ENCODE peak calls at places on chromosomes 6 and 20, in eight cellular contexts. T is CD8-positive, alpha-beta T cell; K is MCF 10A; R is heart left ventricle; Y is WTC11; Q is mammary epithelial cell; A is fibroblast of lung; Z is activated CD8-positive, alpha-beta T cell treated with anti-CD3 and anti-CD28 coated beads for 36 hours. B is an unnamed sample.

GRCh38 chr20:31822421-31823330 is 3.5 kb downstream of the MYLK2 start:
- DNase-seq in Q (peak; percentile 29), T (peak; percentile 78), Y (peak; percentile 92), A (peak; percentile 70), R (peak; percentile 81), K (peak; percentile 70), Z (peak; percentile 78), B (peak; percentile 64)

GRCh38 chr6:42316390-42316970 is 98.8 kb upstream of the MRPS10 start:
- DNase-seq in T (no peak), Y (no peak), Q (peak; percentile 17), A (peak; percentile 94), R (no peak), K (peak; percentile 45), Z (no peak), B (peak; percentile 93)

GRCh38 chr20:44990425-44990824 is 24.1 kb downstream of the STK4 start:
- DNase-seq in Q (no peak), Y (no peak), T (no peak), A (no peak), K (no peak), Z (peak; percentile 84), R (no peak), B (no peak)

GRCh38 chr6:49202923-49203322 is 260.1 kb downstream of the MMUT start:
- DNase-seq in Q (peak; percentile 54), Z (no peak), T (no peak), R (no peak), K (peak; percentile 1), Y (no peak), A (no peak), B (no peak)

GRCh38 chr20:58154106-58154505 is 74.3 kb downstream of the ANKRD60 start:
- DNase-seq in T (no peak), A (no peak), R (no peak), Z (no peak), Q (no peak), Y (no peak), K (no peak), B (no peak)

GRCh38 chr6:133740218-133740617 is 148.7 kb upstream of the TCF21 start:
- DNase-seq in Y (no peak), Z (no peak), A (no peak), K (no peak), T (no peak), Q (no peak), R (no peak), B (no peak)

GRCh38 chr6:135905604-135906300 is 54.3 kb downstream of the PDE7B start:
- DNase-seq in A (peak; percentile 63), T (no peak), Z (no peak), R (no peak), Y (no peak), Q (no peak), K (no peak), B (no peak)

GRCh38 chr6:22043284-22043962 is 253.4 kb downstream of the PRL start:
- DNase-seq in R (peak; percentile 33), Z (no peak), Y (no peak), T (no peak), Q (peak; percentile 27), K (peak; percentile 35), A (no peak), B (no peak)

GRCh38 chr6:156109713-156110112 is 654.1 kb upstream of the NOX3 start:
- DNase-seq in K (peak; percentile 15), Y (no peak), A (no peak), Z (no peak), T (no peak), R (no peak), Q (no peak), B (no peak)

GRCh38 chr6:164377348-164377747 is 932.1 kb downstream of the C6orf118 start:
- DNase-seq in T (no peak), R (no peak), Y (no peak), A (no peak), Q (no peak), K (no peak), Z (no peak), B (no peak)

GRCh38 chr6:43717389-43717788 is 29.8 kb upstream of the MRPS18A start:
- DNase-seq in T (no peak), Y (no peak), R (no peak), Z (no peak), Q (no peak), K (no peak), A (no peak), B (no peak)

GRCh38 chr6:76771076-76771634 is 692.1 kb downstream of the HTR1B start:
- DNase-seq in A (no peak), Y (no peak), R (peak; percentile 44), T (no peak), Q (no peak), Z (no peak), K (peak; percentile 74), B (no peak)

GRCh38 chr6:63509652-63510352 is 62.5 kb upstream of the LOC128125822 start:
- DNase-seq in Q (peak; percentile 47), Z (no peak), R (peak; percentile 52), T (no peak), K (peak; percentile 60), A (peak; percentile 19), Y (no peak), B (no peak)

GRCh38 chr20:32727663-32728062 is 15.6 kb downstream of the COMMD7 start:
- DNase-seq in Q (peak; percentile 54), K (peak; percentile 42), A (peak; percentile 97), Z (no peak), R (no peak), T (no peak), Y (no peak), B (no peak)

GRCh38 chr20:19785886-19786285 is 27.8 kb downstream of the RIN2 start:
- DNase-seq in R (no peak), K (no peak), A (peak; percentile 87), Q (no peak), T (no peak), Y (no peak), Z (no peak), B (no peak)

GRCh38 chr6:43771210-43771857 is 1.3 kb downstream of the VEGFA start:
- DNase-seq in Y (peak; percentile 56), K (peak; percentile 66), Q (peak; percentile 54), T (peak; percentile 37), A (peak; percentile 61), Z (peak; percentile 82), R (peak; percentile 66), B (no peak)

GRCh38 chr6:31493875-31494694 is 3.9 kb upstream of the MICB start:
- DNase-seq in Y (peak; percentile 92), Q (peak; percentile 63), Z (peak; percentile 91), R (peak; percentile 80), K (peak; percentile 86), T (peak; percentile 81), A (peak; percentile 64), B (peak; percentile 65)

GRCh38 chr6:90495216-90495817 is 91.6 kb downstream of the MAP3K7 start:
- DNase-seq in A (no peak), Y (peak; percentile 57), Q (no peak), Z (no peak), T (no peak), K (no peak), R (no peak), B (no peak)

GRCh38 chr20:10660661-10661060 is 13.1 kb downstream of the JAG1 start:
- DNase-seq in K (peak; percentile 70), R (no peak), Y (no peak), Q (peak; percentile 66), T (no peak), Z (no peak), A (no peak), B (no peak)

GRCh38 chr6:7145269-7146078 is 37.7 kb downstream of the RREB1 start:
- DNase-seq in A (no peak), Y (no peak), Q (peak; percentile 68), Z (no peak), T (no peak), R (no peak), K (no peak), B (no peak)

GRCh38 chr6:85464260-85464644 is 14.4 kb downstream of the NT5E start:
- DNase-seq in Y (no peak), K (peak; percentile 94), Z (peak; percentile 84), Q (peak; percentile 92), T (no peak), R (no peak), A (peak; percentile 99), B (no peak)

DNA sequence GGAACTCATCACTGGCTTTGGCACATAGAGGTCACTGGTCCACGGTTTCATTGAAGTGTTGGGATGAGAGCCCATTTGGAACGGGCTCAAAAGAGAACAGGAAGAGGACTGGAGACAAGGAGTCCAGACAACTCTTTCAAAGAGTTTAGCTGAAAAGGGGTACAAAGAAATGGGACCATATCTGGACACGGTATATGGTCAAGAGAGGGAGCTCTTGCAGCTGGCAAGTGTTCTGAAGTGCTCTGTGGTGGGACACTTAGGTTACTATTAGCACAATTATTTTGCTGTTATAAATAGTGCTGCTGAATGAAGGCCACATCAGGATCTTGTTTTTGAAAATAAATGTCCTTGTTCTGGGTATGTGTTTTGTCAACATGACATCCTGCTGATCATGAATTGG is 4.6 kb downstream of the SGK2 start:
- DNase-seq in T (no peak), R (no peak), Z (no peak), A (no peak), Y (no peak), K (no peak), Q (no peak), B (no peak)
- TF ChIP-seq CTCF in T (no peak), R (no peak), Z (no peak), A (no peak), Y (no peak), K (no peak), Q (no peak), B (no peak)

DNA sequence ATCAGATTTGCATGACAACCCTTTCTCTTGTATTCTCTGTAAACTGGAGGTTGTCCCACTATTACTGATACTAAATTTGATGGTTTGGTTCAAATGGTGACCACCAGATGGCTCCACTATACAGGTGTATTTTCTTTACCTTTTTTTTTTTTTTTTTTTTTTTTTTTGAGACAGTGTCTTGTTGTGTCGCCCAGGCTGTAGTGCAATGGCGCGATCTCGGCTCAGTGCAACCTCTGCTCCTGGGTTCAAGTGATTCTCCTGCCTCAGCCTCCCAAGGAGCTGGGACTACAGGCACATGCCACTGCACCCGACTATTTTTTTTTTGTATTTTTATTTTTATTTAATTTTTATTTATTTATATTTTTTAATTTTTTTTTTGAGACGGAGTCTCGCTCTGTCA is 6.6 kb upstream of the WTAP start:
- DNase-seq in A (no peak), Y (no peak), T (peak; percentile 33), Q (peak; percentile 52), R (no peak), Z (peak; percentile 60), K (peak; percentile 72), B (no peak)
- TF ChIP-seq CTCF in A (peak; percentile 6), Y (no peak), T (peak; percentile 65), Q (peak; percentile 52), R (peak; percentile 22), Z (peak; percentile 54), K (peak; percentile 40), B (peak; percentile 55)

DNA sequence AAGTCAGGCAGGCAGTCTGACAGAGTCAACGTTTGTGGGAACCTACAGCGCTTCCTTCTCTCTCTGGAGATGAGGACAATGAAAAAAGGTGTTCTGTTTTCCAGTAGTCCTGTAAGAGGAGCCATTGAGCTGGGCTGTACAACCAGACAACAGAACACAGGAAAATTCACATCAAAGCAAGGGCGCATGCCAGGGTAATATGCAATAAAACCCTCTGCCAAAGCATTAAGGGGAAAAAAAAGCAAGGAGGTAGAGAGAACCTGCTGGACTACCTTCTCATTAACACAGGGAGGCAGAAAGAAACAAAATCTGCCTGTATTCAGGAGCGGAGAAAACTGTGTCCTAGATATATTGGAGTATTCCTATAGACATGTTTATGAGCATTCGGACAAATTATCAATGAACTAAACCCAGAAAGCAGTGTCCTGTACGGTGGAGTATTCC is 1.3 kb downstream of the RNF24 start:
- DNase-seq in R (peak; percentile 33), A (peak; percentile 79), Y (no peak), Z (peak; percentile 24), Q (peak; percentile 91), K (peak; percentile 89), T (peak; percentile 21), B (no peak)
- TF ChIP-seq CTCF in R (peak; percentile 62), A (peak; percentile 64), Y (no peak), Z (peak; percentile 17), Q (peak; percentile 68), K (peak; percentile 79), T (peak; percentile 35), B (peak; percentile 46)

GRCh38 chr20:48606841-48607543 is 220.8 kb downstream of the PREX1 start:
- DNase-seq in Y (no peak), R (no peak), Z (no peak), T (no peak), K (no peak), A (no peak), Q (no peak), B (no peak)
- TF ChIP-seq CTCF in Y (no peak), R (no peak), Z (no peak), T (no peak), K (no peak), A (no peak), Q (no peak), B (no peak)

B was measured in CD14-positive monocyte.